ENCODE peak calls at places on chromosomes 5 and 9, in ten cellular contexts. P is cardiac muscle cell; K is gastrocnemius medialis; S is HCT116; C is G401; H is stimulated activated CD8-positive, alpha-beta memory T cell treated with anti-CD3 and anti-CD28 coated beads, Interleukin-12 subunit alpha, Interleukin-12 subunit beta, amount 100 ng/mL, for 4 hours; V is NCI-H1092; A is activated naive CD8-positive, alpha-beta T cell treated with anti-CD3 and anti-CD28 coated beads for 36 hours; Y is endodermal cell; I is neural crest cell. F is an unnamed sample.
A peak's percentile ranks its signal among the peaks of the same experiment; 100 is the strongest.

GRCh38 chr9:135547756-135548736 is 2.1 kb downstream of the OBP2A start:
- DNase-seq in I (no peak), K (no peak), V (no peak), Y (no peak), A (no peak), C (no peak), S (no peak), P (no peak), H (no peak), F (no peak)

GRCh38 chr9:105413486-105414068 is 34.3 kb upstream of the FSD1L start:
- DNase-seq in C (peak; percentile 32), S (peak; percentile 33), V (no peak), A (no peak), H (no peak), Y (peak; percentile 69), K (no peak), P (peak; percentile 35), I (no peak), F (no peak)

GRCh38 chr5:22465177-22465576 is 388.0 kb downstream of the CDH12 start:
- DNase-seq in P (no peak), C (no peak), Y (no peak), A (no peak), I (no peak), S (no peak), K (no peak), H (no peak), V (no peak), F (no peak)

GRCh38 chr5:96595300-96596090 is 66.7 kb upstream of the CAST start:
- DNase-seq in H (no peak), C (no peak), I (no peak), P (no peak), S (no peak), Y (peak; percentile 67), K (no peak), V (no peak), A (no peak), F (no peak)

GRCh38 chr5:172713113-172713808 is 57.7 kb downstream of the DUSP1 start:
- DNase-seq in S (no peak), I (peak; percentile 84), Y (peak; percentile 89), P (peak; percentile 52), V (peak; percentile 19), H (peak; percentile 52), K (no peak), A (peak; percentile 67), C (peak; percentile 52), F (no peak)

GRCh38 chr9:108742191-108742590 is 113.6 kb downstream of the ACTL7B start:
- DNase-seq in V (no peak), S (no peak), Y (no peak), K (no peak), A (no peak), I (no peak), C (no peak), P (no peak), H (no peak), F (no peak)

GRCh38 chr9:77820293-77820954 is 172.3 kb upstream of the GNA14 start:
- DNase-seq in K (no peak), Y (no peak), I (no peak), C (no peak), A (no peak), H (no peak), P (no peak), S (no peak), V (no peak), F (peak; percentile 75)

GRCh38 chr5:1476967-1477310 is 31.7 kb upstream of the SLC6A3 start:
- DNase-seq in P (no peak), K (no peak), H (no peak), A (no peak), S (no peak), C (no peak), I (no peak), Y (no peak), V (no peak), F (no peak)

GRCh38 chr5:59261969-59262368 is 631.6 kb downstream of the PDE4D start:
- DNase-seq in I (no peak), K (no peak), V (no peak), S (no peak), P (no peak), Y (no peak), H (no peak), A (no peak), C (no peak), F (no peak)

GRCh38 chr9:136944094-136944518 is 432 bp downstream of the FBXW5 start:
- DNase-seq in P (peak; percentile 79), K (no peak), V (no peak), H (no peak), C (no peak), A (no peak), I (no peak), Y (peak; percentile 75), S (no peak), F (peak; percentile 22)

GRCh38 chr9:76688471-76689238 is 75.6 kb upstream of the PCA3 start:
- DNase-seq in I (no peak), V (no peak), Y (no peak), C (peak; percentile 77), P (no peak), H (no peak), A (no peak), K (no peak), S (no peak), F (no peak)

GRCh38 chr5:142843029-142843905 is 73.1 kb downstream of the ARHGAP26 start:
- DNase-seq in P (no peak), Y (no peak), K (peak; percentile 50), C (no peak), I (no peak), A (no peak), H (no peak), S (no peak), V (no peak), F (no peak)

GRCh38 chr9:92186631-92187030 is 71.4 kb upstream of the SPTLC1 start:
- DNase-seq in C (no peak), A (no peak), I (no peak), H (no peak), S (no peak), P (no peak), Y (no peak), V (no peak), K (no peak), F (no peak)

GRCh38 chr5:177023247-177023703 is 779 bp downstream of the ZNF346 start:
- DNase-seq in V (no peak), H (no peak), Y (no peak), C (peak; percentile 35), K (no peak), A (no peak), S (no peak), I (peak; percentile 8), P (peak; percentile 15), F (no peak)

GRCh38 chr5:10735569-10736255 is 25.3 kb downstream of the DAP start:
- DNase-seq in H (no peak), S (no peak), C (peak; percentile 68), A (no peak), I (no peak), V (no peak), Y (no peak), K (no peak), P (peak; percentile 11), F (no peak)

GRCh38 chr5:34898258-34898895 is 16.9 kb downstream of the RAD1 start:
- DNase-seq in P (peak; percentile 80), C (peak; percentile 78), Y (peak; percentile 84), K (peak; percentile 19), I (peak; percentile 73), A (peak; percentile 45), V (peak; percentile 27), H (peak; percentile 22), S (peak; percentile 44), F (peak; percentile 49)